ENCODE peak calls at places on chromosomes 4 and X, in four cellular contexts. Q is A549, L is GM12878, G is HepG2. V is an unnamed sample.

GRCh38 chr4:95231713-95232112 is 317.1 kb downstream of the UNC5C start:
- DNase-seq in Q (no peak), L (no peak), G (no peak), V (no peak)

GRCh38 chrX:115679460-115679859 is 118.5 kb downstream of the PLS3 start:
- DNase-seq in Q (peak; percentile 36), L (no peak), G (peak; percentile 5), V (peak; percentile 6)

GRCh38 chr4:41015031-41015675 is 199.2 kb downstream of the APBB2 start:
- DNase-seq in Q (no peak), L (no peak), G (no peak), V (no peak)

GRCh38 chr4:6507345-6507744 is 34.9 kb upstream of the PPP2R2C start:
- DNase-seq in Q (no peak), L (no peak), G (no peak), V (no peak)

GRCh38 chr4:121669163-121669550 is 27.6 kb downstream of the ANXA5 start:
- DNase-seq in Q (no peak), L (no peak), G (no peak), V (no peak)

GRCh38 chr4:89829470-89830138 is 7.4 kb downstream of the SNCA start:
- DNase-seq in Q (no peak), L (peak; percentile 27), G (peak; percentile 20), V (no peak)

GRCh38 chr4:5203309-5203708 is 152.0 kb downstream of the STK32B start:
- DNase-seq in Q (no peak), L (no peak), G (no peak), V (no peak)

GRCh38 chr4:118171381-118171780 is 137.1 kb downstream of the NDST3 start:
- DNase-seq in Q (no peak), L (no peak), G (no peak), V (no peak)

GRCh38 chr4:23894021-23894420 is 4.2 kb upstream of the PPARGC1A start:
- DNase-seq in Q (no peak), L (no peak), G (no peak), V (no peak)
- TF ChIP-seq POLR2AphosphoS2 in Q (no peak), L (no peak), G (no peak), V (no peak)

DNA sequence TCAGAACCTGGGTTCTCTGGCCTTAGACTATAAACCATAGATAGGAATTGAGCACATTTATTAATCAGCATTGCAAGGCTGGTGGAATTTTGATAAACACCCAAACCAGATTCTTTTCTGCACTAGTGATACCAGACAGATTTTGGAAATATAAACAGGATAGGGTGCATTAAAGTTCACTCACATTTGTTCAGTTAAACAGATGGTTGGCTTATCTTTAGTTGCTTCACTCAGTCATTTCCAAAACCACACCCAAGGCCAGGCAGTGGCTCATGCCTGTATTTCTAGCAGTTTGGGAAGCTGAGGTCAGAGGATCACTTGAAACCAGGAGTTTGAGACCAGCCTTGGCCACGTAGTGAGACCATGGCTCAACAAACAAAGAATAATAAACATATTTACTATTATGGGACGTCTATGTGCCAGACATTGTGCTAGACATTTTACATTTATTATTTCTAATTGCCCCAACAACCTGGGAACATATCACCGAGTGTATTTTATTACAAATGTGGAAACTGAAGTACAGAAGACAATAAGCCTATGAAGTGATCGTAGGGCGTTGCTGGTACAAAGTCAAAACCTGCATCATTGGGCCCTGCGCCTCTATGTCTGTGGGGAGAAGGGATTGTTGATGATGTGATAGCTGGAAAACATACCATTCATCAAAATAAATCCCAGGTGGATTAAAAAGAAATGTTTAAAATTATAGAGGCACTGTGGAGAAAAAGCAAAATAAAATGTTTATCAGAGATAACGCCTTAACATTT is 15.0 kb downstream of the ADD1 start:
- DNase-seq in Q (no peak), L (no peak), G (peak; percentile 56), V (peak; percentile 55)
- TF ChIP-seq USF2 in Q (no peak), L (no peak), G (no peak), V (no peak)

DNA sequence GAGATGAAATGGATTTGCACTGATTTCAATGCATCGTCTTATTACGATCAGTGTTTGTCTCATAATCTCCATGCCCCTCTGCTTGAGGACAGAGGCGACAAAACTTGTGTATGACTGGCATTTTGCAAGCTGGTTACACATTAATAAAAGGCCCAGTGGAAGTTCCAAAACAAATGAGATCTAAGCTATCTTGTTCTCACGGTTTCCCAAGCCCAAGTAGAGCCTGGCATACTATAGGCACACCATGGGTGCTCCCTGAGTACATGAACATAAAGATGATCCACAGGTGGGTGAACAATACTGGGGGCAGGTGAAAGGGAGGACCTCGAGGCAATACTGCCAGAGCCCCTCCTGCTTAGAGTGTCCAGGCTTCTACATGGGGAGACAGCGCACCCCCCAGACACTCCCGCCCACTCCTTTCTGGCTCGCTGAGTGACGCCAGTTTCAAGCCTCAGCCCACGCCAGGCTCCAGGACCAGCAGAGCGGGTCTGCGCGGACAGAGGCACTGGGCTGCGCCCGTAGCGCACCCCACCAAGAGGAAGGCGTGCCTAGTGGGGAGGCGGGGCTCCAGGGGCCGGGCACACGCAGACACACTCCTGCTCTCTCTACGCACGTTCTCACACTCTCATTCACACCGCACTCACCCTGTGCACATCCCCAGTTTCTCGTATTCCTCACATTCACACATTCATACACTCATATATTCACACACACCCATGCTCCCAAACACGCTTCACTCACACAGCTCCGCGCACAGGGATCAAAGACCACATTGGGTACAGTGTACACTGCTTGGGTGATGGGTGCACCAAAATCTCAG is 8.9 kb upstream of the GSX2 start:
- DNase-seq in Q (no peak), L (no peak), G (peak; percentile 38), V (peak; percentile 30)
- TF ChIP-seq POLR2AphosphoS2 in Q (no peak), L (no peak), G (no peak), V (no peak)

DNA sequence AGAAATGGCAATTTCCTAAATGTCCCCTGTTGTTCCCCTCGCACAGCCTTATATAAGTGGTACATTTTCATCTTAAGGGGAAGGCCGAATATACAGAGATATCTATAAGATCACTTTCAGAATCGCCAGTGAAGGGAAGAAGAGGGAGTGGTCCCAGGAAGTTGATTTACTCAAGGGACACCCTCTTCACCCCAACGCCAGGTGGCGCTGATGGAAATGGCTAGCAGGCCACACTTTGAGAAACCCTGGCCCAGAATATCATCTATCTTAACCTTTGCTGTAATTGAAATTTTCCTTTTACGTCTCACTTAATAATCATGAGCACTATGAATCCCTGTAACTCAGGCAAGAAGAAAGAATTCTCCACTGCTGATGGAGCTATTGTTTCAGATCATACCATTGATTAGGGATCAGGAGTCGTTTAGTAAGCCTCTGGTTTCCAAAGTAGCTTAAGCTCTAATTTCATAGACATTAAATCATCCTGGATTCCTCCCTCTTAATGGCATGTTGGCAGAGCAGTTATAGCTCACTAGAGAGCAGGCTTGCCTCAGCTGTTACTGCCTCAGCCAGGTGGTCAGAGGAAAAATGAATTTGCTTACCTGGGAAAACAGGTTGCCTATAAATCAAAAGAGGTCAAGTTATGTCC is 941.3 kb upstream of the TENM3 start:
- DNase-seq in Q (peak; percentile 36), L (no peak), G (peak; percentile 32), V (peak; percentile 9)
- TF ChIP-seq USF2 in Q (no peak), L (no peak), G (no peak), V (no peak)

GRCh38 chr4:77865259-77865658 is 2.6 kb downstream of the MRPL1 start:
- DNase-seq in Q (no peak), L (no peak), G (no peak), V (no peak)
- TF ChIP-seq POLR2AphosphoS2 in Q (no peak), L (no peak), G (no peak), V (no peak)

DNA sequence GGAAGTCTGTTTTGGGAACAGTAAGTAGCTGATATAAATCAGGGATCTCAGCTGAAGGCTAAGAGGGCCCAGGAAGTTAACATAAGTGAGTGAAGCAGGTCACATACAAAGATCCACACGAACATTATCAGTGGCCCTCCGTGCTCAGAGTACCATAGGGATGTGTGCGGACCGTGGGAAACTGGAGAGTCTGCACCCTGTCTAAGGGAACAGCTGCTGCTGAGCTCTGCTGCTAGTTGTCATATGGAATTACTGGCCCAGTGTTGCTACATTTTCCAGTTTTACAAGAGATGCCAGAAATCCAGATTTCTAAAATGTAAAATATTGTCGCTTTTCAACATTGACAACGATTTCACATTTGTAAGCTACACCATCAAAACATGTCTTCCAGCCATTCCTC is 90.5 kb downstream of the RTL5 start:
- DNase-seq in Q (no peak), L (no peak), G (no peak), V (no peak)
- TF ChIP-seq USF2 in Q (no peak), L (no peak), G (no peak), V (no peak)

DNA sequence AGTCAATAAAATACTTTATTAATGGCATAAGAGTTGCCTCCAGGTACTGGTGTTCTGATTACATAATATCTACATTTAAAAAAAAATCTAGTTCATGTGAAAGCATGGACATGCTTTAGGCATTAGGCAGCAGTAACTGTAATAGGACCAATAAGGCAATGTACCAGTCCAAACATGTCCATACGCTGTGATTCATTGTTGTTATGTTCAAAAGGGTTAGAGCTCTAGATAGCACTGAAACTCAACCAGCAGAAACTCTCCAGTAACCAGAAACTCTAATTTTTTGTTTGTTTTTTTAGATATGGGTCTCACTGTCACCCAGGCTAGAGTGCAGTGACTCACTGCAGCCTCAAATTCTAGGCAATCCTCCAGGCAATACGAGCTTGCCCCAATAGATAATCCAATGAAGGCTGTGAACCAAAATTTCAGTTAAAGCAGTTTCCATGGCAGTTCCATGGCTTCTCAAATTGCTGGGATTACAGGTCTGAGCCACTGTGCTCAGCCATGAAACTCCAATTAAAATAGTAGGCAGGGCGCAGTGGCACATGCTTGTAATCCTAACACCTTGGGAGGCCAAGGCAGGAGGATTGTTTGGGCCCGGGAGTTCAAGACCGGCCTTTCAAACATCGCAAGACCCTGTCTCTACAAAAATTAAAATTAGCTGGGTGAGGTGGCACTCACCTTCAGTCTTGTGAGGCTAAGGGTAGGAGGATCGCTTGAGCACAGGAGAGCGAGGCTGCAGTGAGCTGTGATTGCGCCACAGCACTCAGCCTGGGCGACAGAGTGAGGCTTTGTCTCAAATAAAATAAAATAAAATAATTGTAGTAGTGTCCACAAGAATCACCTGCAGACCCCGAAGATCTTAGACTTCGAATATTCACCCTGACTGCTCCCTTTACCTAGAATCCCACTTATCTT is 36.3 kb downstream of the MGARP start:
- DNase-seq in Q (peak; percentile 32), L (no peak), G (peak; percentile 52), V (no peak)
- TF ChIP-seq POLR2AphosphoS2 in Q (no peak), L (no peak), G (no peak), V (no peak)

DNA sequence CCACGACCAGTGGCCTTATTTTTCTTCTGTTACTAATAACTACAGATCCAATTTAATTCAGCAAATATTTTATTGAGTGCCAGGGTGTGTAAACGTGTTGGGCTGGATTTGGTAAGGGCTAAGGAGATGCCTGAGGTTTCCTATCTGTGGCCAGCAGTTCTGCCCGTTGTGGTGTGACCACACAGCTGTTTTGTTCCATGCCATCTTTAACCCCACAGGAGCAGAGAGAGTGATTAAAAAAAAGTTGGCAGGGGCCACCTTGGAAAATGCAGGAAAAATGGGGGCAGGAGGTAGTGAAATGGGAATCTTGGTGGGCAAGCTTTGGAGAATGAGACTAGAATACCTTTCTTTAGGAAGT is 1.1 kb downstream of the PLAC8 start:
- DNase-seq in Q (no peak), L (no peak), G (no peak), V (no peak)
- TF ChIP-seq USF2 in Q (no peak), L (no peak), G (no peak), V (no peak)